ENCODE peak calls at places on chromosomes 5 and 9, in ten cellular contexts. S is heart left ventricle, J is fibroblast of mammary gland, Q is AG04450, E is H1, Y is endodermal cell, P is astrocyte of the spinal cord, T is breast epithelium, F is tibial artery, V is GM13976. O is an unnamed sample.

GRCh38 chr5:79878721-79879336 is 112.2 kb downstream of the MTX3 start:
- DNase-seq in P (no peak), Y (peak; percentile 89), Q (no peak), J (peak; percentile 12), S (no peak), V (peak; percentile 45), T (no peak), E (peak; percentile 87), F (no peak), O (peak; percentile 37)

GRCh38 chr5:98930972-98931762 is 2.4 kb upstream of the CHD1 start:
- DNase-seq in S (no peak), P (no peak), E (no peak), T (no peak), F (no peak), V (no peak), J (no peak), Y (no peak), Q (no peak), O (no peak)

GRCh38 chr9:4490705-4491620 is 695 bp downstream of the SLC1A1 start:
- DNase-seq in Q (no peak), Y (peak; percentile 81), P (no peak), J (no peak), S (no peak), E (peak; percentile 63), T (no peak), V (peak; percentile 51), F (no peak), O (peak; percentile 33)

GRCh38 chr9:105116047-105116868 is 128.2 kb upstream of the SLC44A1 start:
- DNase-seq in S (no peak), V (no peak), F (no peak), P (no peak), Q (no peak), E (no peak), Y (peak; percentile 91), T (no peak), J (no peak), O (no peak)

GRCh38 chr9:38371495-38371894 is 21.0 kb upstream of the ALDH1B1 start:
- DNase-seq in V (peak; percentile 72), F (peak; percentile 61), Y (peak; percentile 61), P (no peak), E (no peak), J (peak; percentile 26), Q (no peak), S (no peak), T (peak; percentile 32), O (peak; percentile 75)

GRCh38 chr9:37036237-37037136 is 2.4 kb upstream of the PAX5 start:
- DNase-seq in F (no peak), S (peak; percentile 42), E (peak; percentile 73), J (no peak), T (no peak), Q (no peak), V (peak; percentile 71), P (peak; percentile 26), Y (peak; percentile 77), O (peak; percentile 61)

GRCh38 chr9:131546336-131547084 is 1.2 kb downstream of the PRRT1B start:
- DNase-seq in S (no peak), E (peak; percentile 70), Y (peak; percentile 65), Q (no peak), F (no peak), J (no peak), V (peak; percentile 31), P (no peak), T (no peak), O (no peak)

GRCh38 chr9:88390371-88390990 is 2.2 kb downstream of the SPIN1 start:
- DNase-seq in T (no peak), P (no peak), J (peak; percentile 49), S (no peak), V (no peak), Y (no peak), F (no peak), Q (no peak), E (no peak), O (no peak)

DNA sequence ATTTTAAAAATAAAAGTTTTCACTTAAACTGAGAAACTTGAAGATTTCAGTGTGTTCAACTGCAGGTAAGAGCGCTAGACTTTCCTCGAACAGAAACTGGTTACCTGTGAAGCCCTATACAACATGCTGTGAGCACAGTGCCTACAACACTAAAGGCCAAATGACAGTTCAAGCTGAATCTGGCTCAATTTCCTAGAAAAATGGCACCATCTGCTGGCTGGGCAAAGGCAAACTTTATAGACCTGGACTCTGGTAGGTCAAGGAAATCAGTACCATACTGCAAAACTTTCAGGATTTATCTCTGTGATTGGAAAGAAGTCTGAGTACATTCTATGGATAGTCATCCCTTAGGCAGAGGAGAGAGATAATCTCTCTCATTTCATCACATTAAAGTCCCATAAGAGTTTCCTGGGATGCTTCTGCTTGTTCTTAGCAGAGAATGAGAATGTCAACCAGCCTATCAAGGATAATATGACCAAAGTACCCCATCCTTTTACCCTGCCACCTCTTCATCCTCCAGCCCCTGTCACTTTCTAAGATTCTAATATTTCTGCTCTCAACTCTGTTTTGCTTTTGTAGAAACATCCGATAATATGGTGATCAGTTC is 31.8 kb upstream of the FOXB2 start:
- DNase-seq in J (peak; percentile 71), V (peak; percentile 49), E (peak; percentile 59), S (no peak), Y (peak; percentile 81), P (peak; percentile 43), T (no peak), F (no peak), Q (no peak), O (peak; percentile 43)
- TF ChIP-seq CTCF in J (peak; percentile 78), V (peak; percentile 39), E (peak; percentile 87), S (no peak), Y (peak; percentile 86), P (peak; percentile 57), T (no peak), F (peak; percentile 46), Q (peak; percentile 72), O (peak; percentile 25)

GRCh38 chr9:84969084-84969483 is 299.6 kb downstream of the NTRK2 start:
- DNase-seq in S (no peak), J (no peak), F (no peak), Q (no peak), V (no peak), T (no peak), E (no peak), P (peak; percentile 25), Y (no peak), O (no peak)

GRCh38 chr9:84969736-84970135 is 300.2 kb downstream of the NTRK2 start:
- DNase-seq in T (no peak), V (no peak), J (no peak), P (no peak), F (no peak), Q (no peak), Y (no peak), S (no peak), E (no peak), O (no peak)

GRCh38 chr9:84970432-84970831 is 300.9 kb downstream of the NTRK2 start:
- DNase-seq in P (peak; percentile 32), Q (no peak), V (no peak), E (no peak), Y (no peak), T (no peak), S (no peak), F (no peak), J (no peak), O (no peak)

GRCh38 chr9:84966876-84967830 is 297.6 kb downstream of the NTRK2 start:
- DNase-seq in T (no peak), F (no peak), V (peak; percentile 23), S (no peak), Q (no peak), E (peak; percentile 80), J (no peak), P (no peak), Y (peak; percentile 93), O (peak; percentile 9)
- TF ChIP-seq CTCF in T (no peak), F (no peak), V (no peak), S (no peak), Q (no peak), E (peak; percentile 86), J (no peak), P (peak; percentile 9), Y (peak; percentile 91), O (no peak)

GRCh38 chr9:125377584-125378250 is 116.1 kb downstream of the GAPVD1 start:
- DNase-seq in S (no peak), J (no peak), E (no peak), T (no peak), F (no peak), V (no peak), P (no peak), Q (no peak), Y (no peak), O (no peak)

GRCh38 chr9:125375820-125376219 is 114.2 kb downstream of the GAPVD1 start:
- DNase-seq in P (no peak), V (no peak), F (no peak), J (no peak), S (no peak), E (no peak), Q (no peak), T (no peak), Y (no peak), O (no peak)

GRCh38 chr9:125374443-125375309 is 113.0 kb downstream of the GAPVD1 start:
- DNase-seq in F (no peak), T (peak; percentile 28), Y (peak; percentile 93), V (peak; percentile 92), J (peak; percentile 70), Q (peak; percentile 49), P (peak; percentile 71), S (peak; percentile 69), E (peak; percentile 81), O (peak; percentile 83)

GRCh38 chr9:125378778-125379177 is 117.2 kb downstream of the GAPVD1 start:
- DNase-seq in J (no peak), Y (no peak), Q (no peak), P (no peak), V (no peak), S (no peak), E (no peak), F (no peak), T (no peak), O (no peak)

DNA sequence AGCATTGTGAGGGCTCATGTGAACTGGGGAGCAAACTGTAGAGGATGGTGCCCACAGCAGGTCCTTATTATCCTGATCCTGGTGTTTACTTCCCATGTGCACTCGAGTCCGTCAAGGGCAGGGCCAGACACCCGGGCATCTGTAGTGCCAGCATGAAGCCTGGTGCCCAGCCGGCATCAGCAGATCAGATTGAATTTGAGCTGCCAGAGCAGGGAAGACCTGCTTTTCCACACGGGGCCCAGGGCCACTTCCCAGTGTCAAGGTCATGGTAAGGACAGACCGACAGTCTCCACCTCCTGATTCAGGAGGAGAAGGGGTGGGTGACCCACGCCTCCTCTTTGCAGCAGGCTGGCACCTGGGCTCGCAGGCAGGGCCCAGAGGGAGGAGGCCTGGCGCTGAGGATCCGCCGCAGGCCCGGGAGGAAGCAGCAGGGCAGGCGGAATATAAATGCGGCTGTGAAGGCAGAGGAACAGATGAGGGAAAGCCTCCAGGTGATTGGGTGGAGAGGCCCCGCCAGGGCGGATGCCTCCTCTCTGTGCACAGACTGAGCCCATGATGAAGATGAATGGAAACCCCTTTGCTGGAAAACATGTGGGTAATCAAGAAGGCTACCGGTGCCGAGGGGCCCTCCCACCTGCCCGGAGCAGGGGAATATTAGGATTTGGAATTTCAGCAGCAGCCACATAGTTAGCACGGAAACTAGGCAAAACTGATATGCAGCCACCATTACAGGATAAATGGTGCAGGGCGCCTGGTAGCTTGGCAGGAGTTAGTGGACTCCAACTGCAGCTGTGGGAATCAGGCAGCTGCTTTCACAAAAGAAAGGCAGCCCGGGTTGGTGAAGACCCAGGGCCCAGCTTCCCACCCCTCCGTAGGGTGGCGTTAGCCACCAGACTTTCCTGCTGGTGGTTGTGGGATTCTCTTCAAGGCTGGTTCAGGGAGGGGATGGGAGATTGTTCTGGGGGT is 114.9 kb downstream of the GAPVD1 start:
- DNase-seq in V (no peak), T (no peak), F (no peak), Y (no peak), E (no peak), J (no peak), S (no peak), Q (no peak), P (no peak), O (no peak)
- TF ChIP-seq CTCF in V (no peak), T (no peak), F (no peak), Y (no peak), E (no peak), J (no peak), S (no peak), Q (no peak), P (no peak), O (no peak)

GRCh38 chr5:173785866-173786265 is 102.3 kb upstream of the CPEB4 start:
- DNase-seq in T (no peak), E (no peak), V (no peak), Q (no peak), P (no peak), J (no peak), Y (no peak), S (no peak), F (no peak), O (no peak)

GRCh38 chr5:173790177-173790719 is 97.9 kb upstream of the CPEB4 start:
- DNase-seq in V (no peak), P (no peak), Q (no peak), T (no peak), E (no peak), F (peak; percentile 33), S (no peak), J (no peak), Y (no peak), O (no peak)

GRCh38 chr5:173785421-173785820 is 102.7 kb upstream of the CPEB4 start:
- DNase-seq in F (peak; percentile 23), Q (no peak), E (no peak), Y (no peak), T (no peak), P (no peak), V (no peak), S (no peak), J (no peak), O (no peak)

GRCh38 chr5:173789031-173789920 is 98.9 kb upstream of the CPEB4 start:
- DNase-seq in Q (peak; percentile 33), J (peak; percentile 89), S (no peak), Y (no peak), P (peak; percentile 84), V (peak; percentile 51), E (no peak), T (no peak), F (peak; percentile 59), O (peak; percentile 42)

DNA sequence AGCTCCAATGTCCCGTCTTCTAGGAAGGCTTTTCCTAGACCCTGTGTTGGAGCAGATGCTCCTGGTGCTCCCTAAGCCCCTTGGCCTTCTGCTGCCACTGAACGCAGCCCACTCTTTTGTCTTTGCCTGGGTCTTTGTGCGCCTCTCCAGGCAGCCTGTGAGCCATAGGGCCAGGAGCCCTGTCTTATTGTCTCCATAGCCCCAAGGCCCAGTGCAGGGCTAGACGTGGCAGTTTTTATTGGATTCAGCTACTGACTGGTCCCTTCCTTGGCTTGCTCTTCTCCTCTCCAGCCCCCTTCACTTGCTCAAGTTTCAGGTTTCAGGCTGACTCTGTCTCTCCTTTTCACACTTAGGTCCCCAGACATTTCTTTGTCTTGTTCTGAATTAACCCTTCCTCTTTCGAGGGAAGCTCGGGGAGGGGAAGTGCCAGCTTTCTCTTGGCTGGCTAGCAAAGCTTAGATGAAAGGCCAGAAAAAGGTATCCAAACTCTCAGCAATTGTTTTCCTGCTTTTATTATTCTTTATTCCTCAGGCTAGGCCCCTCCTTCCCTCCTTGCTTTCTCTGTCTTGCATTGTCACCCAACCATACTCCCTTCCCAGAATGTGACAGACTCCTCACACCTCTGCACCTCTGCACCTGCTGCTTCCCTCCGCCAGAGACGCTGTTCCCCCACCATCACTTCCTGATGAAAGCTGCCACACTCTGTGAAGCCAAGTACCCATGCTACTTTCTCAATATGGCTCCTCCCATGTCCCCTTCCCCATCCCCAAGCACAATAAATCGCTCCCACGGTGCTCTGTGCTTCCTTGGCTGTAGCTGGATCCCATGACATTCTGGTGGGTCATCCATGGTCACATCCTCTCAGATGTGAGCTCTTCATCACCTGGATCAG is 101.6 kb upstream of the CPEB4 start:
- DNase-seq in J (no peak), F (peak; percentile 4), V (peak; percentile 69), Q (no peak), T (no peak), P (no peak), S (no peak), E (no peak), Y (peak; percentile 75), O (peak; percentile 66)
- TF ChIP-seq CTCF in J (no peak), F (no peak), V (peak; percentile 73), Q (no peak), T (no peak), P (no peak), S (no peak), E (peak; percentile 64), Y (peak; percentile 60), O (peak; percentile 63)

O was measured in GM20000.